ENCODE peak calls at places on chromosomes 3 and 15, in ten cellular contexts. R, K, P, F, B, Z, V, S, L and X are unnamed samples. For H3K9me3, the result is how much of the 10 kb centered on the place peaks cover.

GRCh38 chr3:56976666-56977560 is 83.6 kb upstream of the SPATA12 start:
- DNase-seq in R (no peak), K (no peak), P (no peak), F (no peak), B (no peak), Z (peak), V (no peak), S (no peak), L (no peak), X (no peak)

GRCh38 chr3:108124337-108125150 is 33.7 kb upstream of the CD47 start:
- DNase-seq in R (no peak), K (no peak), P (no peak), F (no peak), B (no peak), Z (no peak), V (peak), S (no peak), L (no peak), X (peak)

GRCh38 chr3:134294302-134294925 is 43.8 kb upstream of the RYK start:
- DNase-seq in R (no peak), K (no peak), P (no peak), F (no peak), B (no peak), Z (no peak), V (no peak), S (no peak), L (no peak), X (peak)

GRCh38 chr3:139830817-139831216 is 104.2 kb upstream of the CLSTN2 start:
- DNase-seq in R (peak), K (no peak), P (no peak), F (no peak), B (peak), Z (no peak), V (no peak), S (peak), L (no peak), X (no peak)

GRCh38 chr3:6041894-6042293 is 819.0 kb upstream of the GRM7 start:
- DNase-seq in R (no peak), K (no peak), P (no peak), F (no peak), B (no peak), Z (no peak), V (no peak), S (no peak), L (no peak), X (no peak)

GRCh38 chr3:73235768-73236167 is 174.3 kb downstream of the EBLN2 start:
- DNase-seq in R (no peak), K (no peak), P (no peak), F (no peak), B (no peak), Z (no peak), V (no peak), S (no peak), L (no peak), X (no peak)

GRCh38 chr3:56421205-56421604 is 47.1 kb downstream of the ERC2 start:
- DNase-seq in R (no peak), K (no peak), P (no peak), F (no peak), B (no peak), Z (peak), V (no peak), S (no peak), L (no peak), X (no peak)

GRCh38 chr3:71135373-71136088 is 448.0 kb downstream of the FOXP1 start:
- DNase-seq in R (no peak), K (no peak), P (no peak), F (no peak), B (no peak), Z (no peak), V (no peak), S (peak), L (no peak), X (no peak)

GRCh38 chr15:63374686-63375520 is 6.7 kb downstream of the CA12 start:
- DNase-seq in R (peak), K (no peak), P (no peak), F (peak), B (peak), Z (peak), V (no peak), S (no peak), L (no peak), X (no peak)

GRCh38 chr15:90400759-90401314 is 12.8 kb downstream of the IQGAP1 start:
- DNase-seq in R (peak), K (no peak), P (peak), F (peak), B (peak), Z (peak), V (peak), S (peak), L (peak), X (peak)

GRCh38 chr15:38507570-38507969 is 53.6 kb downstream of the FAM98B start:
- DNase-seq in R (no peak), K (no peak), P (no peak), F (no peak), B (no peak), Z (no peak), V (no peak), S (no peak), L (no peak), X (no peak)

GRCh38 chr3:11118181-11118682 is 36.1 kb upstream of the HRH1 start:
- DNase-seq in R (no peak), K (no peak), P (no peak), F (no peak), B (no peak), Z (peak), V (no peak), S (no peak), L (no peak), X (no peak)

GRCh38 chr3:132160218-132160617 is 125.4 kb upstream of the CPNE4 start:
- DNase-seq in R (no peak), K (no peak), P (no peak), F (no peak), B (no peak), Z (no peak), V (no peak), S (no peak), L (no peak), X (no peak)

GRCh38 chr3:152374260-152374990 is 105.7 kb downstream of the MBNL1 start:
- DNase-seq in R (no peak), K (no peak), P (no peak), F (no peak), B (no peak), Z (no peak), V (no peak), S (no peak), L (no peak), X (no peak)

GRCh38 chr15:41513282-41514227 is at the start of gene LTK:
- DNase-seq in R (no peak), K (no peak), P (no peak), F (peak), B (peak), Z (no peak), V (peak), S (no peak), L (peak), X (no peak)

GRCh38 chr3:145704020-145704419 is 457.0 kb downstream of the PLOD2 start:
- DNase-seq in R (no peak), K (no peak), P (no peak), F (peak), B (no peak), Z (no peak), V (no peak), S (no peak), L (no peak), X (no peak)

GRCh38 chr3:160686955-160687535 is 10.1 kb downstream of the ARL14 start:
- DNase-seq in R (no peak), K (no peak), P (no peak), F (no peak), B (no peak), Z (no peak), V (no peak), S (no peak), L (no peak), X (no peak)

GRCh38 chr15:33675246-33675645 is 293.1 kb upstream of the CHRM5 start:
- DNase-seq in R (no peak), K (no peak), P (no peak), F (no peak), B (no peak), Z (peak), V (no peak), S (no peak), L (no peak), X (no peak)

GRCh38 chr3:181712505-181713299 is 977 bp downstream of the SOX2 start:
- DNase-seq in R (no peak), K (peak), P (no peak), F (no peak), B (no peak), Z (peak), V (no peak), S (no peak), L (no peak), X (no peak)

GRCh38 chr3:143736651-143737050 is 111.6 kb downstream of the SLC9A9 start:
- DNase-seq in R (no peak), K (no peak), P (no peak), F (no peak), B (no peak), Z (peak), V (no peak), S (no peak), L (no peak), X (no peak)

DNA sequence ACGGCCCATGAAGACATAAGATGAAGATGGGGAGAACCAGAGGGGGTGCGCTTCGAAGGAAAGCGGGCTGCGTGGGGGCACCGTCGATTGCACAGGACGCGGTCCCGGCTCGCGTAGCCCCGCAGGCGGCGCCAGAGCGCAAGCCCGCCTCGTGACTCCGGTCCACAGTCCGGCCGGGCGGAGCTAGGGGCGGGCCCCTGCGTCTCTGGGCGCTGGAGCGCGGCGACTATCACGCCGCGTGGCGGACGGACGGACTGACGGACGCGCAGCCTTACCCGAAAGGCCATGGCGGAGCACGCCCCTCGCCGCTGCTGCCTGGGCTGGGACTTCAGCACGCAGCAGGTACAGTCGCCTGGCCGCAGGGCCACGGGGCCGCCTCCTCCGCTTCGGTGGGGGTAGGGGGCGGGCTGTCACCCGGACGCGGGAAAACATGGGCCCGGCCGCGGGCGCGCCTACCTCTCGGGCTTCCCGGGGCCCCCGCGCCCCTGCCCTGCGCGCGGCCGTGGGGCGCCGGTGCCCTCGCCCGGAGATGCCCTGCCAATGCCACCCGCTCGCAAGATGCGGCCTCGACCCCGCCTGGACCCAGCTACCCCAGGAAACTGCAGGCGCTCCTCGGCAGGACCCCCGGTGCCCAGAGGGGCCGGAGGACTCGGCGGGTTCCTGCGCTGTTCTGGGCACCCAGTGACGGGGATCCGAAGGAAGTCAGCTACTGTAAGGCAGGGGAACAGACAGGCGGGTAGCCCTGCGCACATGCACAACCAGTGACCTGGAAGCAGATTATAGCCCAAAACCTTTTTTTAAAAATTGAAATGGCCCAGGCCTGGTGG is at the start of gene XYLB:
- DNase-seq in R (peak), K (peak), P (peak), F (peak), B (peak), Z (peak), V (peak), S (peak), L (peak), X (peak)
- H3K27ac ChIP-seq in R (peak), K (peak), P (peak), F (no peak), B (no peak), Z (no peak), V (peak), S (no peak), L (peak), X (no peak)

DNA sequence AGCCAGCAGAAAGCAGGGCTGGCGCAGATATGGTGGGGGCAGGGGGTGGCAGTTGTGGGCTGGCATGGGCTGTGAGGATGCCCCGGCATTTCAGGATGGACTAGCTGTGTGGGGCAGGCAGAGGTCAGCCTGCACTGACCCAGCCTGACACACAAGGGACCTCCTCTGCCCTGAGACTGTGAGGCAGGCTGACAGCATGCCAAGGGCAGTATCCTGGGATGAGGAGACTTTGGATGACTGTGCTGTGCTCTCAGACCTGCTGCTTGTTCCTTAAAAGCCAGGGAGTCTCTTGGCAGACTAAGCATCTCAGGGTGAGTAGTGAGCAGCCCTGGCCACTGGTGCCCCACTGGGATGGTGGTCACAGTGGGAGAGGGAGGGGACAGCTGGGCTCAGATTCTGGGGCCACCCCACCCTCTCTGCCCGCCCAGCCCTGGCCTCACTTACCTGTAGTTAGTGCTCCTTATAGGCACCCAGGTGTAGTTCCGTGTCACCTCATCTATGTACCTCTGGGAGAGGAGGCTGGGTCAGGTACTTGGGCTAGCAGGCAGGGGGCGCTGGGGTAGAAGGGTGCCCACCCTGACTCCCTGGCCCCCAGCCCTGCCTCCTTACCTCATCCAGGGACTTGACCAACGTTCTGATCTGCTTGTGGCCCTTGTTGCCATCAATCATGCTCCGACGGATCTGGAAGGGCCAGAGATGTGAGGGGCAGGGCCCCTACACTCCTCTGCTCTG is 16.0 kb upstream of the TMEM115 start:
- DNase-seq in R (no peak), K (no peak), P (no peak), F (no peak), B (no peak), Z (no peak), V (no peak), S (no peak), L (no peak), X (no peak)
- TF ChIP-seq CTCF in R (no peak), K (no peak), P (no peak), F (peak), B (no peak), Z (no peak), V (no peak), S (no peak), L (no peak), X (no peak)

GRCh38 chr3:1462916-1463315 is 370.1 kb downstream of the CNTN6 start:
- DNase-seq in R (no peak), K (no peak), P (no peak), F (no peak), B (no peak), Z (no peak), V (no peak), S (no peak), L (no peak), X (no peak)
- H3K9me3 ChIP-seq in R (under half), K (under half), P (under half), F (under half), B (under half), Z (under half), V (under half), S (under half), L (under half), X (under half)

DNA sequence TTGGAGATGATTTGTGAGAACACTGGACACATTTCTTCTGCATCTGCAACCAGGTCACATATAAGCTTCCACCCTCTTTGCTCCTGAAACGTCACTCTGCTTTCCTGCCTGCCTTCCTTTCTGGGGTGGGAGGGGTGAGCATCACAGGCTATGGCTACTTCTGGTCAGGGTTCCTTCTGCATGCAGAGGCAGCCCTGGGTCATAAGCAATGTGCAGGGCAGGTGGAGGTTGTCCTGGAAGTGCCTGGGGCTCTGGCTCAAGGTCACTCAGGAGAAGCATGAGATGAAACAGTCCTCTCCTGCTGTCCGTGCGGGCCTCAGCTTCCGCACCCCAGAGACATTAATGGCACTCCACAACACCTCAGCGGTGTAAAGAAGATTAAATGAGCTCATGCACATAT is 15.1 kb downstream of the SLC6A20 start:
- DNase-seq in R (no peak), K (no peak), P (no peak), F (no peak), B (no peak), Z (no peak), V (no peak), S (no peak), L (peak), X (no peak)
- H3K27ac ChIP-seq in R (no peak), K (no peak), P (no peak), F (no peak), B (no peak), Z (no peak), V (no peak), S (no peak), L (no peak), X (no peak)

DNA sequence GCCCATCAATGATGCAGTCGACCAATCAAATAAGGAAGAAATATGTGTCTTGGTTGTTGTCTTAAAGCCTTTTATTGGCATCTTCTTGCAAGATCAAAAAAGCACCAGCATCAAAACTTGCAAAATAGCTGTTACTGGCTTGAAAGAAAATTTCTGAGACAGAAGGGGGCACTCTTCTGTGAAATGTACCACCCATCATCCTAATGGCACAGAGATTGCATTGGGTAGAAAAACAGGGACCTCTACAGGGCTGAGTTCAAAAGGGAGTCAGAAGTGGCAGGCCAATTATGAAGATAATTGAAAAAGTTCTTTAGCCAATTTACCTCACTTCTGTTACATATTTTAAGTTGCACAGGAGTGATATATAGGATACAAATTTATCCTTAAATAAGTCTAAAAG is 122.3 kb upstream of the GPR149 start:
- DNase-seq in R (no peak), K (no peak), P (no peak), F (no peak), B (no peak), Z (no peak), V (no peak), S (no peak), L (no peak), X (no peak)
- TF ChIP-seq CTCF in R (no peak), K (no peak), P (no peak), F (no peak), B (no peak), Z (no peak), V (no peak), S (no peak), L (no peak), X (no peak)

GRCh38 chr3:31652296-31652695 is 119.6 kb downstream of the STT3B start:
- DNase-seq in R (no peak), K (no peak), P (no peak), F (no peak), B (no peak), Z (no peak), V (no peak), S (no peak), L (no peak), X (no peak)
- H3K9me3 ChIP-seq in R (half or more), K (half or more), P (half or more), F (under half), B (half or more), Z (under half), V (half or more), S (under half), L (under half), X (half or more)

DNA sequence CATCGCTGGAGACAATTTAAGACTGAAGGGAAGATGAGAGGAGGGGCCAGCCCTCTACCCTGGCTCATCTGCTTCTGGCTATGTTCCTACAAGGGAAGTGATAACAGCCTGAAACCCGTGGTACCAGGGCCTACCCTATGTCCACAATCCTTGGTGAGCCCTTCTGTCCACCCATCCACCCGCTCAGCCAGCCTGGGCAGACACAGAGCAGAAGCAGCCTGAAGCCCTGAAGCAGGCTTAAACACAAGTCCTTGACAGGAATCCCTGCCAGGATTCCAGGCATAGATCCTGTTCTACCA is 15.4 kb downstream of the CLK3 start:
- DNase-seq in R (no peak), K (no peak), P (no peak), F (no peak), B (no peak), Z (no peak), V (no peak), S (no peak), L (no peak), X (no peak)
- H3K27ac ChIP-seq in R (no peak), K (peak), P (no peak), F (no peak), B (no peak), Z (no peak), V (no peak), S (no peak), L (no peak), X (no peak)